ENCODE peak calls at places on chromosomes 6 and 20, in six cellular contexts. V is occipital lobe; M is stimulated activated naive CD8-positive, alpha-beta T cell treated with anti-CD3 and anti-CD28 coated beads, Interleukin-15, Interleukin-2, amounts not matched to agents 100 U/mL and 50 U/mL, for 24 hours; W is dermis blood vessel endothelial cell; O is activated CD8-positive, alpha-beta memory T cell treated with anti-CD3 and anti-CD28 coated beads for 24 hours; S is B cell. I is an unnamed sample.

GRCh38 chr6:114638346-114638745 is 295.5 kb upstream of the HS3ST5 start:
- DNase-seq in M (no peak), O (no peak), V (no peak), S (no peak), W (no peak), I (no peak)

GRCh38 chr6:130602151-130602770 is 224.9 kb upstream of the SMLR1 start:
- DNase-seq in W (peak), O (no peak), S (no peak), V (no peak), M (no peak), I (no peak)

GRCh38 chr6:131400054-131400781 is 172.8 kb upstream of the ARG1 start:
- DNase-seq in W (peak), O (no peak), M (no peak), S (no peak), V (no peak), I (peak)

GRCh38 chr6:116992546-116992945 is 115.5 kb downstream of the RFX6 start:
- DNase-seq in V (no peak), M (no peak), O (no peak), S (no peak), W (no peak), I (no peak)

GRCh38 chr6:139743629-139744028 is 369.2 kb upstream of the CITED2 start:
- DNase-seq in M (no peak), W (peak), V (no peak), S (no peak), O (no peak), I (no peak)

GRCh38 chr20:62964700-62965099 is 12.2 kb downstream of the SLC17A9 start:
- DNase-seq in O (no peak), S (no peak), W (no peak), V (no peak), M (no peak), I (no peak)

GRCh38 chr20:40449974-40450616 is 238.9 kb downstream of the MAFB start:
- DNase-seq in W (no peak), V (no peak), O (no peak), M (no peak), S (no peak), I (no peak)

GRCh38 chr20:55515831-55516230 is 489.5 kb downstream of the CBLN4 start:
- DNase-seq in W (no peak), M (no peak), V (no peak), O (no peak), S (no peak), I (no peak)

GRCh38 chr6:118122801-118123200 is 215.7 kb downstream of the SLC35F1 start:
- DNase-seq in O (no peak), W (no peak), S (no peak), V (no peak), M (no peak), I (no peak)

GRCh38 chr20:63782051-63782471 is 42.5 kb downstream of the SLC2A4RG start:
- DNase-seq in S (no peak), V (no peak), W (no peak), M (peak), O (peak), I (no peak)

GRCh38 chr6:139550361-139550760 is 175.9 kb upstream of the CITED2 start:
- DNase-seq in O (no peak), M (no peak), W (no peak), V (no peak), S (no peak), I (no peak)

GRCh38 chr20:22717466-22717865 is 133.1 kb upstream of the FOXA2 start:
- DNase-seq in S (no peak), M (no peak), V (no peak), O (no peak), W (peak), I (peak)